ENCODE peak calls at places on chromosome 16, in eight cellular contexts. One of them, this sample, is unnamed.

GRCh38 chr16:85436636-85437160 is 176.4 kb upstream of the GSE1 start:
- DNase-seq in HT1080: no peak
- DNase-seq in AG09319: no peak
- DNase-seq in hepatic stellate cell: no peak
- DNase-seq in heart right ventricle: no peak
- DNase-seq in tibial artery: no peak
- DNase-seq in AML-193: no peak
- DNase-seq in fibroblast of the aortic adventitia: peak
- DNase-seq in this sample: peak

GRCh38 chr16:19329932-19330331 is 44.4 kb downstream of the CLEC19A start:
- DNase-seq in fibroblast of the aortic adventitia: no peak
- DNase-seq in AML-193: no peak
- DNase-seq in tibial artery: no peak
- DNase-seq in HT1080: peak
- DNase-seq in hepatic stellate cell: no peak
- DNase-seq in heart right ventricle: no peak
- DNase-seq in AG09319: no peak
- DNase-seq in this sample: no peak

GRCh38 chr16:89409161-89409711 is 81.1 kb downstream of the ANKRD11 start:
- DNase-seq in AG09319: no peak
- DNase-seq in HT1080: peak
- DNase-seq in heart right ventricle: no peak
- DNase-seq in hepatic stellate cell: no peak
- DNase-seq in tibial artery: no peak
- DNase-seq in fibroblast of the aortic adventitia: peak
- DNase-seq in AML-193: no peak
- DNase-seq in this sample: no peak

GRCh38 chr16:28291651-28292626 is at the start of gene SBK1:
- DNase-seq in AG09319: no peak
- DNase-seq in AML-193: peak
- DNase-seq in HT1080: peak
- DNase-seq in fibroblast of the aortic adventitia: peak
- DNase-seq in hepatic stellate cell: peak
- DNase-seq in tibial artery: peak
- DNase-seq in heart right ventricle: peak
- DNase-seq in this sample: peak

GRCh38 chr16:8899709-8900317 is 17.7 kb downstream of the LITAFD start:
- DNase-seq in fibroblast of the aortic adventitia: no peak
- DNase-seq in heart right ventricle: no peak
- DNase-seq in AML-193: no peak
- DNase-seq in hepatic stellate cell: no peak
- DNase-seq in tibial artery: no peak
- DNase-seq in HT1080: no peak
- DNase-seq in AG09319: no peak
- DNase-seq in this sample: no peak

GRCh38 chr16:57289391-57290257 is 5.2 kb upstream of the PLLP start:
- DNase-seq in AML-193: no peak
- DNase-seq in heart right ventricle: no peak
- DNase-seq in hepatic stellate cell: no peak
- DNase-seq in HT1080: peak
- DNase-seq in AG09319: no peak
- DNase-seq in fibroblast of the aortic adventitia: no peak
- DNase-seq in tibial artery: no peak
- DNase-seq in this sample: no peak

GRCh38 chr16:64910351-64910750 is 211.5 kb downstream of the CDH11 start:
- DNase-seq in heart right ventricle: peak
- DNase-seq in HT1080: peak
- DNase-seq in fibroblast of the aortic adventitia: peak
- DNase-seq in tibial artery: peak
- DNase-seq in hepatic stellate cell: peak
- DNase-seq in AG09319: peak
- DNase-seq in AML-193: no peak
- DNase-seq in this sample: peak

GRCh38 chr16:68031951-68032350 is 8.9 kb downstream of the DUS2 start:
- DNase-seq in heart right ventricle: no peak
- DNase-seq in fibroblast of the aortic adventitia: no peak
- DNase-seq in hepatic stellate cell: no peak
- DNase-seq in tibial artery: no peak
- DNase-seq in HT1080: peak
- DNase-seq in AML-193: no peak
- DNase-seq in AG09319: no peak
- DNase-seq in this sample: no peak

GRCh38 chr16:89040861-89041570 is 52.6 kb upstream of the ACSF3 start:
- DNase-seq in AML-193: no peak
- DNase-seq in fibroblast of the aortic adventitia: no peak
- DNase-seq in heart right ventricle: peak
- DNase-seq in tibial artery: no peak
- DNase-seq in HT1080: no peak
- DNase-seq in hepatic stellate cell: no peak
- DNase-seq in AG09319: no peak
- DNase-seq in this sample: peak

GRCh38 chr16:8370374-8371015 is 219.8 kb downstream of the TMEM114 start:
- DNase-seq in tibial artery: no peak
- DNase-seq in fibroblast of the aortic adventitia: no peak
- DNase-seq in hepatic stellate cell: no peak
- DNase-seq in heart right ventricle: no peak
- DNase-seq in AG09319: no peak
- DNase-seq in HT1080: peak
- DNase-seq in AML-193: no peak
- DNase-seq in this sample: no peak

GRCh38 chr16:23355106-23355670 is 53.1 kb downstream of the SCNN1B start:
- DNase-seq in AML-193: no peak
- DNase-seq in hepatic stellate cell: no peak
- DNase-seq in fibroblast of the aortic adventitia: no peak
- DNase-seq in AG09319: no peak
- DNase-seq in heart right ventricle: no peak
- DNase-seq in tibial artery: no peak
- DNase-seq in HT1080: no peak
- DNase-seq in this sample: no peak

GRCh38 chr16:58853830-58854229 is 119.7 kb upstream of the GOT2 start:
- DNase-seq in AG09319: no peak
- DNase-seq in AML-193: no peak
- DNase-seq in fibroblast of the aortic adventitia: no peak
- DNase-seq in heart right ventricle: no peak
- DNase-seq in HT1080: no peak
- DNase-seq in hepatic stellate cell: no peak
- DNase-seq in tibial artery: no peak
- DNase-seq in this sample: no peak

GRCh38 chr16:68719993-68720489 is 17.1 kb upstream of the CDH1 start:
- DNase-seq in hepatic stellate cell: no peak
- DNase-seq in fibroblast of the aortic adventitia: no peak
- DNase-seq in HT1080: no peak
- DNase-seq in tibial artery: no peak
- DNase-seq in AML-193: no peak
- DNase-seq in AG09319: no peak
- DNase-seq in heart right ventricle: no peak
- DNase-seq in this sample: no peak

GRCh38 chr16:48129926-48130325 is 25.9 kb downstream of the ABCC12 start:
- DNase-seq in AML-193: no peak
- DNase-seq in heart right ventricle: no peak
- DNase-seq in hepatic stellate cell: no peak
- DNase-seq in tibial artery: no peak
- DNase-seq in HT1080: no peak
- DNase-seq in AG09319: no peak
- DNase-seq in fibroblast of the aortic adventitia: no peak
- DNase-seq in this sample: no peak

GRCh38 chr16:29256501-29256981 is 150.0 kb downstream of the NPIPB11 start:
- DNase-seq in heart right ventricle: no peak
- DNase-seq in tibial artery: no peak
- DNase-seq in hepatic stellate cell: no peak
- DNase-seq in AML-193: no peak
- DNase-seq in fibroblast of the aortic adventitia: no peak
- DNase-seq in AG09319: no peak
- DNase-seq in HT1080: no peak
- DNase-seq in this sample: no peak

GRCh38 chr16:84519855-84520254 is 15.4 kb upstream of the MEAK7 start:
- DNase-seq in HT1080: no peak
- DNase-seq in fibroblast of the aortic adventitia: no peak
- DNase-seq in AML-193: no peak
- DNase-seq in hepatic stellate cell: no peak
- DNase-seq in AG09319: no peak
- DNase-seq in tibial artery: no peak
- DNase-seq in heart right ventricle: no peak
- DNase-seq in this sample: no peak

GRCh38 chr16:69477546-69477945 is 53.1 kb downstream of the CYB5B start:
- DNase-seq in hepatic stellate cell: peak
- DNase-seq in tibial artery: no peak
- DNase-seq in heart right ventricle: no peak
- DNase-seq in fibroblast of the aortic adventitia: peak
- DNase-seq in AML-193: peak
- DNase-seq in AG09319: no peak
- DNase-seq in HT1080: no peak
- DNase-seq in this sample: no peak

GRCh38 chr16:84754353-84754856 is 54.6 kb downstream of the USP10 start:
- DNase-seq in AG09319: peak
- DNase-seq in tibial artery: peak
- DNase-seq in HT1080: peak
- DNase-seq in hepatic stellate cell: peak
- DNase-seq in AML-193: peak
- DNase-seq in fibroblast of the aortic adventitia: peak
- DNase-seq in heart right ventricle: no peak
- DNase-seq in this sample: no peak